ENCODE peak calls at places on chromosomes 7 and 10, in five cellular contexts. H is type B pancreatic cell; G is CD4-positive, alpha-beta T cell; Y is tibial nerve; S is upper lobe of left lung. M is an unnamed sample.
A peak's percentile ranks its signal among the peaks of the same experiment; 100 is the strongest.

GRCh38 chr7:37832194-37832593 is 16.2 kb upstream of the NME8 start:
- DNase-seq in G (no peak), S (peak; percentile 42), H (no peak), Y (peak; percentile 57), M (no peak)

GRCh38 chr7:149716007-149716931 is 57.1 kb downstream of the ZNF467 start:
- DNase-seq in G (no peak), S (no peak), H (no peak), Y (no peak), M (no peak)

GRCh38 chr10:11823989-11824346 is 812 bp downstream of the PROSER2 start:
- DNase-seq in Y (no peak), H (no peak), S (no peak), G (no peak), M (no peak)

GRCh38 chr7:52017802-52018679 is 701.4 kb upstream of the COBL start:
- DNase-seq in Y (no peak), S (no peak), G (no peak), H (no peak), M (no peak)

GRCh38 chr10:7107287-7107686 is 303.5 kb downstream of the SFMBT2 start:
- DNase-seq in Y (no peak), G (no peak), S (no peak), H (no peak), M (no peak)

GRCh38 chr7:18889436-18889835 is 228.0 kb downstream of the TWIST1 start:
- DNase-seq in S (no peak), Y (no peak), G (no peak), H (no peak), M (no peak)

GRCh38 chr7:94700926-94701554 is 45.1 kb upstream of the SGCE start:
- DNase-seq in G (no peak), Y (no peak), H (no peak), S (no peak), M (no peak)

GRCh38 chr10:131170042-131170983 is 141.2 kb downstream of the TCERG1L start:
- DNase-seq in G (no peak), Y (no peak), H (peak; percentile 49), S (no peak), M (no peak)

GRCh38 chr7:137975223-137975622 is 26.7 kb downstream of the CREB3L2 start:
- DNase-seq in S (no peak), Y (peak; percentile 56), H (no peak), G (no peak), M (no peak)

GRCh38 chr7:107446531-107446930 is 23.3 kb upstream of the GPR22 start:
- DNase-seq in S (no peak), G (no peak), Y (no peak), H (no peak), M (no peak)

GRCh38 chr10:71068811-71069411 is 143.5 kb upstream of the UNC5B start:
- DNase-seq in G (no peak), H (no peak), Y (no peak), S (no peak), M (no peak)

GRCh38 chr7:130914589-130915294 is 180.7 kb upstream of the KLF14 start:
- DNase-seq in Y (no peak), S (no peak), H (no peak), G (no peak), M (no peak)

GRCh38 chr7:119959811-119960210 is 313.2 kb upstream of the KCND2 start:
- DNase-seq in G (no peak), Y (no peak), S (no peak), H (no peak), M (no peak)

GRCh38 chr10:92552310-92552709 is 21.6 kb downstream of the IDE start:
- DNase-seq in S (no peak), H (no peak), Y (no peak), G (no peak), M (no peak)

GRCh38 chr10:124037784-124038183 is 55.6 kb downstream of the CHST15 start:
- DNase-seq in H (no peak), S (no peak), Y (no peak), G (no peak), M (no peak)

GRCh38 chr7:77460057-77460486 is 43.9 kb upstream of the GSAP start:
- DNase-seq in S (no peak), Y (no peak), H (no peak), G (no peak), M (no peak)
- TF ChIP-seq CTCF in S (no peak), Y (no peak), H (peak; percentile 21), G (no peak), M (no peak)

DNA sequence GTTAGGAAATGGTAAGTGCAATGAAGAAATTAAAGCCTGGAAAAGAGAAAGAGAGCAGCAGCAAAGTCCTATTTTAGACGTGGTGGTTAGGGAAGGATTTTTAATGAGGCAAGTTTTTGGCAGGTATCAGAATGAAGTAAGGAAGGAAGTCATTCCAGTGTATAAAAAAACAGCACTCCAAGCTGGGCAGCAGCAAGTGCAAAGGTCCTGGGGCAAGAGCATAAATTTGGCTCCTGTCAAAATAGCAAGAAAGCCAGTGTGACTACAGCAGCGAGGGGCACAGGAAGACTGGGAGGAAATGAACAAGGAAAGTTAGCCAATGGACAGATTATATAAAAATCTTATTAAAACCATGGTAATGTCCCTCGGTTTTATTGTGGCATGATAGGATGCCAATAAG is 90.2 kb downstream of the PPP1R3A start:
- DNase-seq in S (no peak), H (no peak), Y (no peak), G (no peak), M (no peak)
- TF ChIP-seq CTCF in S (no peak), H (no peak), Y (no peak), G (no peak), M (no peak)

GRCh38 chr7:78095549-78095948 is 297.0 kb downstream of the PHTF2 start:
- DNase-seq in S (no peak), H (no peak), Y (no peak), G (no peak), M (no peak)
- TF ChIP-seq CTCF in S (no peak), H (no peak), Y (no peak), G (no peak), M (no peak)

DNA sequence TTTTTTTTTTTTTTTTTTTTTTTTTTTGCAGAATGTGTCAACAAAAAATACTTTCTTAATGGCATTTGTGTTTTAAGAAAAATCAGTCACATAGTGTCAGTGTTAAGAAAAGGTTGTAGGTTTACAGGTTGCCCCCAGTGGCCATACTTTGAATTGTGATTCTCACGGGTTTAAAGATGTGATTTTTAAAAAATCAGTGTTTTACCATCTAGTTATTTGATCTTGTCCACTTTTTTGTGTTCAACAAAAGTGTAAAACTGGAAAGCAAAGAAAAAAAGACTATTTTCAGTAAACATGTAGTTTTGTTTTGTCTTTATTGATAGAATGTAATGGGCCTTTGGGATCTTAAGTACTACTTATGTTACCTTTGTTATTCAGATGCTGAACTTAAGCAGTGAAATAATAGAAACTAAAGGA is 25.7 kb downstream of the SUV39H2 start:
- DNase-seq in S (no peak), Y (no peak), G (no peak), H (no peak), M (no peak)
- TF ChIP-seq CTCF in S (peak; percentile 37), Y (no peak), G (peak; percentile 69), H (peak; percentile 81), M (no peak)

GRCh38 chr10:80457554-80458262 is 3.6 kb downstream of the TSPAN14 start:
- DNase-seq in S (no peak), G (no peak), H (no peak), Y (no peak), M (no peak)
- TF ChIP-seq CTCF in S (no peak), G (no peak), H (peak; percentile 34), Y (no peak), M (no peak)

DNA sequence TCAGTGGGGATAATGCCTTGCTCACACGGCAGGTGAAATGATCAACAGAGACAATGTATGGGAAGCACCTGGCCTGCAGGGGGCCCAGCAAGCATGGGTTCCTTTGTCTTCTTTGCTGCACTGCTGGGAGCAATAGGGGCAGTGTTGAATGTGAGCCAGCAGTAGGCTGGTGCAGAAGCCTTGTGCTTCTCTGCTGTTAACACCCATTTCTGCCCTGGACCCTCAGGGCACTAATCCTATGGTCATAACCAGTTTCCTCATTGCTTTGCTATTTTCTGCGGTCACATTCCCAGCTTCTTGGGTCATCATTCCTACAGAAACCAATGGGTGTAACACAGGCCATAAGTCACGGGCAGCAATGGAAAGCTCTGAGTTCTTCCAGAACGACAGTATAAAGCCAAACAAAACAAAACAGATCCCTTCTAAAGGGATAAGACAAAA is 10.9 kb upstream of the LGI1 start:
- DNase-seq in H (no peak), G (no peak), S (no peak), Y (no peak), M (no peak)
- TF ChIP-seq CTCF in H (peak; percentile 50), G (peak; percentile 23), S (no peak), Y (no peak), M (no peak)

GRCh38 chr10:58017719-58018367 is 249.9 kb downstream of the IPMK start:
- DNase-seq in H (no peak), G (no peak), Y (no peak), S (no peak), M (no peak)
- TF ChIP-seq CTCF in H (no peak), G (no peak), Y (no peak), S (no peak), M (no peak)

GRCh38 chr10:66844176-66844947 is 81.5 kb upstream of the LRRTM3 start:
- DNase-seq in G (no peak), S (no peak), H (no peak), Y (no peak), M (no peak)
- TF ChIP-seq CTCF in G (no peak), S (no peak), H (no peak), Y (no peak), M (no peak)

M was measured in esophagus muscularis mucosa.